ENCODE peak calls at places on chromosome 2, in nine cellular contexts. N, Q, H, U, E, B, Y, W and P are unnamed samples.

GRCh38 chr2:121695179-121695451 is 41.6 kb downstream of the NIFK start:
- DNase-seq in W (no peak), Q (no peak), Y (no peak), B (no peak), H (no peak), N (no peak), U (no peak), E (no peak), P (no peak)

GRCh38 chr2:205386109-205386508 is 296.2 kb upstream of the NRP2 start:
- DNase-seq in Q (no peak), E (no peak), H (no peak), B (no peak), Y (no peak), N (no peak), U (no peak), W (no peak), P (no peak)

GRCh38 chr2:216082388-216082733 is 642 bp downstream of the TMEM169 start:
- DNase-seq in N (no peak), E (no peak), Y (no peak), Q (no peak), B (no peak), H (no peak), W (no peak), U (no peak), P (no peak)

GRCh38 chr2:116874021-116874420 is 940.5 kb upstream of the DDX18 start:
- DNase-seq in U (no peak), H (no peak), B (no peak), Y (no peak), W (no peak), E (no peak), Q (no peak), N (no peak), P (no peak)

GRCh38 chr2:109663721-109664120 is 49.6 kb downstream of the SOWAHC start:
- DNase-seq in U (no peak), H (no peak), Q (peak), B (peak), E (peak), Y (no peak), W (no peak), N (peak), P (no peak)

GRCh38 chr2:128475427-128476211 is 157.0 kb upstream of the HS6ST1 start:
- DNase-seq in B (no peak), H (no peak), N (no peak), U (no peak), W (no peak), E (no peak), Y (no peak), Q (no peak), P (no peak)

GRCh38 chr2:62895632-62896009 is 155.0 kb upstream of the OTX1 start:
- DNase-seq in N (no peak), W (no peak), Y (no peak), E (no peak), U (no peak), B (no peak), H (no peak), Q (peak), P (no peak)

GRCh38 chr2:171235262-171235881 is 74.7 kb upstream of the TLK1 start:
- DNase-seq in H (no peak), Q (no peak), N (no peak), Y (no peak), W (no peak), E (no peak), U (no peak), B (no peak), P (no peak)

GRCh38 chr2:74383254-74383653 is 3.1 kb upstream of the DCTN1 start:
- DNase-seq in U (no peak), B (no peak), W (peak), H (no peak), E (no peak), Q (peak), N (no peak), Y (no peak), P (no peak)

GRCh38 chr2:39805936-39806608 is 27.0 kb upstream of the THUMPD2 start:
- DNase-seq in W (no peak), Q (peak), N (no peak), E (no peak), H (no peak), Y (no peak), B (no peak), U (no peak), P (no peak)

GRCh38 chr2:201357216-201357615 is at the start of gene FLACC1:
- DNase-seq in W (peak), U (no peak), Y (no peak), Q (peak), B (no peak), E (no peak), H (no peak), N (peak), P (peak)

GRCh38 chr2:154709215-154709614 is 10.7 kb downstream of the KCNJ3 start:
- DNase-seq in N (no peak), Y (no peak), E (no peak), W (no peak), B (no peak), H (no peak), U (no peak), Q (no peak), P (no peak)

GRCh38 chr2:8004250-8004681 is 677.6 kb upstream of the ID2 start:
- DNase-seq in B (peak), W (no peak), N (peak), Q (peak), Y (no peak), E (peak), U (no peak), H (no peak), P (no peak)

GRCh38 chr2:36433311-36434217 is 78.0 kb downstream of the CRIM1 start:
- DNase-seq in N (peak), B (no peak), Q (peak), U (no peak), H (no peak), E (peak), Y (no peak), W (no peak), P (no peak)

GRCh38 chr2:58899692-58900091 is 658.6 kb upstream of the FANCL start:
- DNase-seq in W (no peak), H (no peak), Y (no peak), Q (peak), U (no peak), B (no peak), N (no peak), E (no peak), P (no peak)

GRCh38 chr2:63614983-63615945 is 26.5 kb downstream of the MDH1 start:
- DNase-seq in Q (peak), B (no peak), E (no peak), H (no peak), N (no peak), Y (no peak), U (no peak), W (peak), P (peak)

GRCh38 chr2:216563646-216564045 is 65.0 kb downstream of the RPL37A start:
- DNase-seq in Y (no peak), E (no peak), Q (no peak), H (no peak), U (no peak), N (no peak), W (no peak), B (no peak), P (no peak)

GRCh38 chr2:240463866-240464481 is 28.5 kb downstream of the GPC1 start:
- DNase-seq in Q (no peak), H (no peak), N (peak), B (peak), Y (peak), E (no peak), W (no peak), U (peak), P (no peak)

GRCh38 chr2:168705534-168706470 is 96.6 kb upstream of the NOSTRIN start:
- DNase-seq in W (peak), H (no peak), N (no peak), Q (peak), B (no peak), Y (no peak), E (no peak), U (no peak), P (no peak)

GRCh38 chr2:3172265-3172935 is 205.2 kb downstream of the EIPR1 start:
- DNase-seq in N (no peak), Y (no peak), W (no peak), B (no peak), H (no peak), U (no peak), E (no peak), Q (no peak), P (no peak)

GRCh38 chr2:85410584-85411404 is 628 bp upstream of the CAPG start:
- DNase-seq in H (no peak), U (peak), Q (no peak), E (no peak), Y (no peak), N (no peak), B (no peak), W (no peak), P (no peak)

DNA sequence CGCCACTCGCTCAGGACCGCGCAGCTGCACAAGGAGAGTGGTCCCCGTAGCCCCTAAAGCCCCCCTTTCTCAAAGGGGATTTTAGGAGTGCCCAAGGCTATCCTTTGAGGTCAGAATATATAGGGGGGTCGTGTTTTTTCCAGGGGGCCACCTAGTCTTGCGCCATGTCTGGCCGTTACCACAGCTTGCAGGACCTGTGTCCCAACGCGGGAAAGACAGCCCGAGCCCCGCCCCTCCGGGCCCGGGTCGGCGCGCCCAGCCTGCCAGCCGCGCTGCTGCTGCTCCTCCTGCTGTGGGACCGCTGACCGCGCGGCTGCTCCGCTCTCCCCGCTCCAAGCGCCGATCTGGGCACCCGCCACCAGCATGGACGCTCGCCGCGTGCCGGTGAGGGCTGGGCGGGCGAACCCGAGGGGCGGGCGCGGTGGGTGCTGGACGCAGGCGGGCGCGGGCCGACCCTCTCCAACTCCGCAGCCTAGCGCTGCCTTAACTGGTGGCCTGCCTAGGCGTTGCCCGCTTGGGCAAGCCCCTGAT is at the start of gene CDCA7:
- DNase-seq in Q (peak), E (peak), B (peak), Y (peak), H (peak), U (peak), N (peak), W (peak), P (peak)
- TF ChIP-seq POLR2A in Q (no peak), E (peak), B (no peak), Y (no peak), H (peak), U (no peak), N (no peak), W (no peak), P (peak)

DNA sequence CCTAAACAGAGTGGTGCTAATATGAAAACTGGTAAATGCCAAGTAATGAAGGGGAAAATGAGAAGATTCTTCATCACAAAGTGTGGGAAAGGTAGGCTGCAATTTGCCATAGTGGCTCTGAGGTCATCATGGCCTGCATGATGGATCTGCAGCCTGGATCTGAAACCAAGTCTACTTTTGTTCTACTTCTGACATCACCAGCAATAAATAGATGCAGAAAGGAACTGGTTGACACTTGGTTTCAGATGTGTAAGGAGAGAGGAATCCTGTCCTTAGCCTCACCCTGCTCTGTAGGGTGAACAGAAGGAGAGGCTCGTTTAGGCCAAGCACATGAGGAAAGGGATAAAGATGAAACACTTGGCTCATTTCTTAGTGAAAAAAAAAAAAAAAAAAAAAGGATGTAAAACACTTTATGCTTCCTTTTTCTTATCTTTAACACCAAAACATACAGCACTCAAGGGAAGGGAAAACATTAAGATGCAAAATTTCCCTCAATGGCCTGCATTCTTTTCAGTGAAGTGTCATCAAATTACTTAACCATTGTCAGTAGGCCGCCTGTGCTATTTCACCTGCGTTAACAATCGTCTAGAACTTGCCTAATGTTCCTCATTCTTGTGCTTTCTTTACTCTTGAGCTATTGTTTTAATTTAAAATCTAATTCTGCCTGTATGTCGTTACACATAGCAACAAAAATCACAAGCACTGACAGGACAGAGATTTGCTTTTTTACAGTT is 3.9 kb downstream of the NEB start:
- DNase-seq in H (peak), Q (peak), N (no peak), E (no peak), W (no peak), B (no peak), U (no peak), Y (no peak), P (peak)
- TF ChIP-seq POLR2A in H (no peak), Q (no peak), N (no peak), E (no peak), W (no peak), B (no peak), U (no peak), Y (no peak), P (no peak)

GRCh38 chr2:174326880-174327558 is 7.7 kb upstream of the SP9 start:
- DNase-seq in H (no peak), W (no peak), Q (no peak), N (no peak), E (no peak), B (no peak), U (no peak), Y (no peak), P (no peak)
- TF ChIP-seq POLR2A in H (no peak), W (no peak), Q (no peak), N (no peak), E (no peak), B (no peak), U (no peak), Y (no peak), P (no peak)

DNA sequence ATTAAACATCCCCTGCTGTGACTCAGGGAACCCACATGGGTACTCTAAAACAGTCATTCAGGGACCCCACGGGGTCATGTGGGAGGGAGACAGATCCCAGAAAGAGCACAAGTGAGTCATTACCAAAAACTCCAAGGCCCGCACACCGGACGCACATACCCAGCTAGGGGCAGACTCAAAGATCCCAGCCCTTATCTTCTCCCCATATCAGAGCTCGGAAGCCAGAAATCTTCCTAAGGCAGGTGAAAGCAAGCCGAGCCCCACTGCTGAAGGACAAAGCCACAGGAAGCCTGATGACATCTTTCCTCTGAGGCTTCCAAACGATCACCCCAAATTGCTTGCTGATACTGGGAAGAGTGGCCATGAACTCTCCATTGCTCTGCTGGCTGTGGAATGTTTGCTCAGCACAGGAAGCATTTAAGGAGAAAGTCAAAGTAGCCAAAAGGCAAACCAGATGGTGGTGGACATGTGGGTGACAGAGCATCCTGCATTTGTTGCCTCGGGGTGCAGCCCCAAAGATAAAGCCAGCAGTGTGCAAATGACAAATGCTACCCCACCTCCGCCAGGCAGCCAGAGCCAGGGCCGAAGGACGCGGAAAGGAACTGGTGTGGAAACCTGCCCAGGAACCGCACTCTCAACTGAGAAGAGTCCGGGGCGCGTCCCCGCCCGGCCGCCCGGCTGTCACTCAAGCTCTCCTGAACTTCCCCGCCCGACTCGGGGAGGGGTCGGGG is 784 bp downstream of the ACTR1B start:
- DNase-seq in E (peak), B (peak), N (peak), W (peak), H (peak), Y (peak), U (peak), Q (peak), P (peak)
- TF ChIP-seq POLR2A in E (peak), B (no peak), N (peak), W (peak), H (peak), Y (peak), U (no peak), Q (peak), P (peak)

GRCh38 chr2:45568935-45569334 is 42.1 kb downstream of the SRBD1 start:
- DNase-seq in E (no peak), B (no peak), Q (no peak), W (peak), U (no peak), H (no peak), Y (no peak), N (no peak), P (no peak)
- TF ChIP-seq POLR2A in E (no peak), B (no peak), Q (no peak), W (no peak), U (no peak), H (no peak), Y (no peak), N (no peak), P (no peak)